ENCODE peak calls at places on chromosome 22, in six cellular contexts. U is GM23248; H is nephron progenitor cell; G is stimulated activated CD8-positive, alpha-beta memory T cell treated with anti-CD3 and anti-CD28 coated beads, Interleukin-12 subunit alpha, Interleukin-12 subunit beta, amount 100 ng/mL, for 1 hour; C is M059J; M is naive B cell. J is an unnamed sample.

GRCh38 chr22:30674482-30674881 is 6.8 kb upstream of the DUSP18 start:
- DNase-seq in U (no peak), H (no peak), G (no peak), C (no peak), M (no peak), J (no peak)

GRCh38 chr22:24010018-24010391 is 1.1 kb upstream of the CABIN1 start:
- DNase-seq in U (no peak), H (no peak), G (no peak), C (no peak), M (no peak), J (no peak)

GRCh38 chr22:19016081-19016480 is 80.0 kb upstream of the PRODH start:
- DNase-seq in U (no peak), H (no peak), G (no peak), C (no peak), M (no peak), J (no peak)

GRCh38 chr22:47233316-47234243 is 471.1 kb downstream of the TBC1D22A start:
- DNase-seq in U (no peak), H (no peak), G (no peak), C (no peak), M (no peak), J (no peak)

GRCh38 chr22:43855431-43855830 is 6.9 kb downstream of the SULT4A1 start:
- DNase-seq in U (no peak), H (no peak), G (no peak), C (no peak), M (no peak), J (no peak)

GRCh38 chr22:37237371-37238268 is 6.4 kb downstream of the RAC2 start:
- DNase-seq in U (peak), H (no peak), G (no peak), C (peak), M (no peak), J (no peak)

GRCh38 chr22:49268924-49269323 is 558.7 kb downstream of the BRD1 start:
- DNase-seq in U (no peak), H (no peak), G (no peak), C (no peak), M (no peak), J (no peak)

GRCh38 chr22:47277001-47277400 is 514.6 kb downstream of the TBC1D22A start:
- DNase-seq in U (no peak), H (no peak), G (no peak), C (no peak), M (no peak), J (no peak)

GRCh38 chr22:30204742-30205111 is 41.8 kb downstream of the LIF start:
- DNase-seq in U (peak), H (no peak), G (no peak), C (peak), M (no peak), J (no peak)

GRCh38 chr22:35430897-35431322 is 31.0 kb downstream of the MCM5 start:
- DNase-seq in U (peak), H (peak), G (peak), C (peak), M (peak), J (peak)